ENCODE peak calls at places on chromosome 10, in eight cellular contexts. N, D, V, K, H, L, U and O are unnamed samples.

GRCh38 chr10:112304460-112304859 is 21.3 kb downstream of the TECTB start:
- DNase-seq in V (no peak), K (no peak), N (no peak), D (no peak), L (no peak), U (no peak), H (no peak), O (no peak)

GRCh38 chr10:34288634-34289033 is 526.5 kb downstream of the PARD3 start:
- DNase-seq in N (no peak), U (no peak), H (no peak), D (no peak), K (no peak), V (no peak), L (peak), O (no peak)

GRCh38 chr10:98080474-98080873 is 50.1 kb upstream of the CRTAC1 start:
- DNase-seq in L (no peak), D (no peak), H (no peak), N (no peak), V (no peak), U (no peak), K (no peak), O (peak)

GRCh38 chr10:80486151-80486692 is 32.1 kb downstream of the TSPAN14 start:
- DNase-seq in L (no peak), H (no peak), K (peak), N (no peak), V (peak), U (peak), D (no peak), O (no peak)

GRCh38 chr10:100501423-100501822 is 18.2 kb downstream of the SEC31B start:
- DNase-seq in D (no peak), U (no peak), V (no peak), N (no peak), K (no peak), L (peak), H (no peak), O (no peak)

GRCh38 chr10:122446668-122447410 is 7.6 kb upstream of the ARMS2 start:
- DNase-seq in U (no peak), K (no peak), N (no peak), H (no peak), L (peak), V (no peak), D (no peak), O (peak)

GRCh38 chr10:3452683-3453388 is 280.3 kb upstream of the PITRM1 start:
- DNase-seq in V (no peak), N (no peak), K (no peak), U (no peak), D (no peak), L (peak), H (no peak), O (no peak)

GRCh38 chr10:43216931-43217562 is 49.8 kb downstream of the RASGEF1A start:
- DNase-seq in V (no peak), L (no peak), U (no peak), K (no peak), D (no peak), H (no peak), N (no peak), O (no peak)

GRCh38 chr10:69659286-69660027 is 29.4 kb downstream of the FAM241B start:
- DNase-seq in U (no peak), D (no peak), V (no peak), K (no peak), L (no peak), N (no peak), H (no peak), O (peak)

GRCh38 chr10:131849591-131850489 is 51.0 kb upstream of the PPP2R2D start:
- DNase-seq in N (no peak), U (peak), L (no peak), V (no peak), K (peak), D (no peak), H (no peak), O (peak)

GRCh38 chr10:84798333-84798732 is 469.9 kb downstream of the CCSER2 start:
- DNase-seq in V (no peak), K (no peak), D (no peak), U (no peak), H (no peak), N (no peak), L (no peak), O (no peak)

GRCh38 chr10:48507933-48508830 is 96.7 kb downstream of the ARHGAP22 start:
- DNase-seq in H (no peak), K (no peak), N (no peak), U (peak), V (peak), D (no peak), L (peak), O (no peak)

GRCh38 chr10:17075510-17075909 is 54.1 kb downstream of the CUBN start:
- DNase-seq in U (no peak), K (no peak), N (no peak), L (peak), V (no peak), D (no peak), H (no peak), O (no peak)

GRCh38 chr10:22245567-22245966 is 27.8 kb upstream of the EBLN1 start:
- DNase-seq in K (no peak), H (no peak), L (peak), N (no peak), V (no peak), U (no peak), D (no peak), O (no peak)

GRCh38 chr10:2839081-2839725 is 228.1 kb upstream of the PFKP start:
- DNase-seq in K (no peak), D (no peak), V (peak), N (peak), U (no peak), H (no peak), L (no peak), O (no peak)

GRCh38 chr10:78116451-78116850 is 82.8 kb downstream of the RPS24 start:
- DNase-seq in N (no peak), D (no peak), L (no peak), K (no peak), H (no peak), U (no peak), V (no peak), O (peak)

GRCh38 chr10:122127943-122128342 is 139.0 kb downstream of the TACC2 start:
- DNase-seq in H (no peak), U (no peak), D (no peak), V (no peak), L (no peak), K (no peak), N (no peak), O (no peak)

GRCh38 chr10:45520476-45520875 is 146.5 kb downstream of the ALOX5 start:
- DNase-seq in K (no peak), V (no peak), U (no peak), D (no peak), L (no peak), H (no peak), N (no peak), O (no peak)

GRCh38 chr10:131681122-131681521 is 219.7 kb upstream of the PPP2R2D start:
- DNase-seq in H (no peak), V (no peak), U (no peak), N (no peak), L (no peak), K (no peak), D (no peak), O (no peak)

GRCh38 chr10:49568235-49568634 is 29.3 kb upstream of the ERCC6 start:
- DNase-seq in K (no peak), V (no peak), D (no peak), H (no peak), L (peak), N (no peak), U (no peak), O (no peak)

GRCh38 chr10:58641708-58642107 is 129.0 kb downstream of the BICC1 start:
- DNase-seq in V (no peak), L (peak), D (no peak), U (no peak), N (no peak), K (no peak), H (no peak), O (no peak)

GRCh38 chr10:86944907-86945306 is 12.5 kb downstream of the MMRN2 start:
- DNase-seq in H (no peak), D (no peak), K (no peak), N (no peak), U (peak), V (no peak), L (no peak), O (no peak)

GRCh38 chr10:108469940-108470339 is 1305.4 kb upstream of the SORCS1 start:
- DNase-seq in D (no peak), V (no peak), H (no peak), U (no peak), N (no peak), K (no peak), L (no peak), O (no peak)

GRCh38 chr10:113463777-113464176 is 89.1 kb upstream of the HABP2 start:
- DNase-seq in V (no peak), U (no peak), H (no peak), N (no peak), L (no peak), D (no peak), K (no peak), O (no peak)

GRCh38 chr10:53314856-53315255 is 542.3 kb upstream of the MBL2 start:
- DNase-seq in V (no peak), N (no peak), K (no peak), D (no peak), H (no peak), U (no peak), L (peak), O (no peak)

GRCh38 chr10:71276873-71277272 is 42.2 kb upstream of the SLC29A3 start:
- DNase-seq in V (no peak), K (no peak), D (no peak), N (no peak), U (no peak), L (no peak), H (no peak), O (no peak)

GRCh38 chr10:33381897-33382578 is 47.6 kb upstream of the NRP1 start:
- DNase-seq in V (no peak), L (peak), U (no peak), N (no peak), K (no peak), D (no peak), H (no peak), O (no peak)

GRCh38 chr10:16381083-16381482 is 55.7 kb upstream of the PTER start:
- DNase-seq in K (no peak), V (no peak), L (no peak), H (no peak), N (no peak), U (no peak), D (no peak), O (no peak)

GRCh38 chr10:78407009-78407711 is 373.5 kb downstream of the RPS24 start:
- DNase-seq in L (peak), U (peak), V (no peak), H (no peak), N (peak), K (peak), D (peak), O (peak)

GRCh38 chr10:37803269-37803668 is 54.1 kb downstream of the ZNF248 start:
- DNase-seq in L (no peak), H (no peak), U (no peak), K (no peak), V (no peak), D (no peak), N (no peak), O (no peak)

GRCh38 chr10:98919899-98920298 is 315.8 kb downstream of the HPSE2 start:
- DNase-seq in H (no peak), U (no peak), V (no peak), L (no peak), K (no peak), D (no peak), N (no peak), O (no peak)

GRCh38 chr10:75034714-75035258 is 76.7 kb upstream of the SAMD8 start:
- DNase-seq in K (no peak), H (no peak), D (no peak), V (no peak), N (no peak), U (no peak), L (no peak), O (no peak)

GRCh38 chr10:3740157-3740871 is 44.7 kb downstream of the KLF6 start:
- DNase-seq in D (no peak), K (no peak), H (no peak), L (peak), V (no peak), N (no peak), U (no peak), O (no peak)

GRCh38 chr10:83607959-83608745 is 531.2 kb upstream of the GHITM start:
- DNase-seq in L (peak), K (no peak), U (no peak), V (no peak), H (no peak), D (no peak), N (no peak), O (no peak)

GRCh38 chr10:51999089-51999488 is 299.7 kb upstream of the CSTF2T start:
- DNase-seq in V (no peak), H (no peak), N (no peak), L (no peak), U (no peak), K (no peak), D (no peak), O (no peak)

GRCh38 chr10:95253007-95253406 is 37.8 kb downstream of the PDLIM1 start:
- DNase-seq in H (no peak), L (no peak), V (no peak), U (no peak), D (no peak), N (no peak), K (no peak), O (no peak)

GRCh38 chr10:101867931-101868330 is 24.3 kb upstream of the KCNIP2 start:
- DNase-seq in H (no peak), K (no peak), N (no peak), D (no peak), U (no peak), L (no peak), V (no peak), O (no peak)

GRCh38 chr10:69866688-69867461 is 65.2 kb downstream of the COL13A1 start:
- DNase-seq in U (no peak), V (no peak), L (peak), K (no peak), N (no peak), D (no peak), H (no peak), O (peak)

GRCh38 chr10:96478317-96478716 is 35.4 kb downstream of the TLL2 start:
- DNase-seq in V (no peak), N (no peak), L (no peak), K (no peak), D (no peak), H (no peak), U (no peak), O (no peak)